ENCODE peak calls at places on chromosome 15, in four cellular contexts. One of them, this sample, is unnamed. For H3K27me3, the result is how much of the 10 kb centered on the place peaks cover.

GRCh38 chr15:66993874-66994696 is 71.3 kb upstream of the SMAD3 start:
- DNase-seq in cardiac muscle cell: no peak
- DNase-seq in brain microvascular endothelial cell: no peak
- DNase-seq in PC-9: no peak
- DNase-seq in this sample: no peak

GRCh38 chr15:64461577-64462162 is 1.3 kb downstream of the ZNF609 start:
- DNase-seq in PC-9: no peak
- DNase-seq in cardiac muscle cell: peak
- DNase-seq in brain microvascular endothelial cell: peak
- DNase-seq in this sample: no peak

GRCh38 chr15:53831907-53832793 is 72.7 kb upstream of the WDR72 start:
- DNase-seq in brain microvascular endothelial cell: no peak
- DNase-seq in cardiac muscle cell: no peak
- DNase-seq in PC-9: no peak
- DNase-seq in this sample: no peak

GRCh38 chr15:29244544-29244943 is 25.1 kb downstream of the NSMCE3 start:
- DNase-seq in PC-9: no peak
- DNase-seq in brain microvascular endothelial cell: no peak
- DNase-seq in cardiac muscle cell: no peak
- DNase-seq in this sample: no peak

GRCh38 chr15:70479056-70479455 is 284.3 kb downstream of the UACA start:
- DNase-seq in PC-9: no peak
- DNase-seq in cardiac muscle cell: no peak
- DNase-seq in brain microvascular endothelial cell: no peak
- DNase-seq in this sample: no peak

GRCh38 chr15:49122541-49123062 is 32.8 kb downstream of the COPS2 start:
- DNase-seq in cardiac muscle cell: no peak
- DNase-seq in brain microvascular endothelial cell: no peak
- DNase-seq in PC-9: no peak
- DNase-seq in this sample: no peak

GRCh38 chr15:38069506-38069905 is 135.1 kb downstream of the TMCO5A start:
- DNase-seq in PC-9: peak
- DNase-seq in cardiac muscle cell: no peak
- DNase-seq in brain microvascular endothelial cell: peak
- DNase-seq in this sample: peak

GRCh38 chr15:35444557-35445204 is 101.3 kb downstream of the DPH6 start:
- DNase-seq in cardiac muscle cell: peak
- DNase-seq in PC-9: no peak
- DNase-seq in brain microvascular endothelial cell: peak
- DNase-seq in this sample: no peak

GRCh38 chr15:54506977-54507524 is 528.8 kb downstream of the UNC13C start:
- DNase-seq in brain microvascular endothelial cell: no peak
- DNase-seq in cardiac muscle cell: no peak
- DNase-seq in PC-9: no peak
- DNase-seq in this sample: no peak

GRCh38 chr15:99564221-99565030 is 1.4 kb upstream of the MEF2A start:
- DNase-seq in cardiac muscle cell: peak
- DNase-seq in PC-9: no peak
- DNase-seq in brain microvascular endothelial cell: no peak
- DNase-seq in this sample: no peak

GRCh38 chr15:64774556-64775523 is 549 bp downstream of the RBPMS2 start:
- DNase-seq in PC-9: no peak
- DNase-seq in brain microvascular endothelial cell: no peak
- DNase-seq in cardiac muscle cell: peak
- DNase-seq in this sample: no peak

GRCh38 chr15:35606345-35606744 is 60.4 kb upstream of the DPH6 start:
- DNase-seq in PC-9: no peak
- DNase-seq in cardiac muscle cell: no peak
- DNase-seq in brain microvascular endothelial cell: no peak
- DNase-seq in this sample: no peak

GRCh38 chr15:47685141-47685870 is 32.0 kb upstream of the SEMA6D start:
- DNase-seq in cardiac muscle cell: no peak
- DNase-seq in brain microvascular endothelial cell: no peak
- DNase-seq in PC-9: no peak
- DNase-seq in this sample: peak

GRCh38 chr15:87672309-87672897 is 584.1 kb downstream of the NTRK3 start:
- DNase-seq in brain microvascular endothelial cell: peak
- DNase-seq in cardiac muscle cell: peak
- DNase-seq in PC-9: no peak
- DNase-seq in this sample: no peak

GRCh38 chr15:79047676-79048439 is 42.7 kb downstream of the RASGRF1 start:
- DNase-seq in PC-9: no peak
- DNase-seq in cardiac muscle cell: no peak
- DNase-seq in brain microvascular endothelial cell: no peak
- DNase-seq in this sample: no peak

GRCh38 chr15:84736375-84736774 is 12.0 kb upstream of the ZNF592 start:
- DNase-seq in PC-9: no peak
- DNase-seq in brain microvascular endothelial cell: no peak
- DNase-seq in cardiac muscle cell: no peak
- DNase-seq in this sample: no peak

GRCh38 chr15:70538278-70538677 is 225.1 kb downstream of the UACA start:
- DNase-seq in brain microvascular endothelial cell: no peak
- DNase-seq in PC-9: peak
- DNase-seq in cardiac muscle cell: no peak
- DNase-seq in this sample: no peak

GRCh38 chr15:67063689-67064606 is 1.5 kb upstream of the SMAD3 start:
- DNase-seq in cardiac muscle cell: peak
- DNase-seq in PC-9: no peak
- DNase-seq in brain microvascular endothelial cell: no peak
- DNase-seq in this sample: no peak

GRCh38 chr15:71079208-71080044 is 35.8 kb upstream of the THSD4 start:
- DNase-seq in PC-9: peak
- DNase-seq in brain microvascular endothelial cell: peak
- DNase-seq in cardiac muscle cell: no peak
- DNase-seq in this sample: peak

DNA sequence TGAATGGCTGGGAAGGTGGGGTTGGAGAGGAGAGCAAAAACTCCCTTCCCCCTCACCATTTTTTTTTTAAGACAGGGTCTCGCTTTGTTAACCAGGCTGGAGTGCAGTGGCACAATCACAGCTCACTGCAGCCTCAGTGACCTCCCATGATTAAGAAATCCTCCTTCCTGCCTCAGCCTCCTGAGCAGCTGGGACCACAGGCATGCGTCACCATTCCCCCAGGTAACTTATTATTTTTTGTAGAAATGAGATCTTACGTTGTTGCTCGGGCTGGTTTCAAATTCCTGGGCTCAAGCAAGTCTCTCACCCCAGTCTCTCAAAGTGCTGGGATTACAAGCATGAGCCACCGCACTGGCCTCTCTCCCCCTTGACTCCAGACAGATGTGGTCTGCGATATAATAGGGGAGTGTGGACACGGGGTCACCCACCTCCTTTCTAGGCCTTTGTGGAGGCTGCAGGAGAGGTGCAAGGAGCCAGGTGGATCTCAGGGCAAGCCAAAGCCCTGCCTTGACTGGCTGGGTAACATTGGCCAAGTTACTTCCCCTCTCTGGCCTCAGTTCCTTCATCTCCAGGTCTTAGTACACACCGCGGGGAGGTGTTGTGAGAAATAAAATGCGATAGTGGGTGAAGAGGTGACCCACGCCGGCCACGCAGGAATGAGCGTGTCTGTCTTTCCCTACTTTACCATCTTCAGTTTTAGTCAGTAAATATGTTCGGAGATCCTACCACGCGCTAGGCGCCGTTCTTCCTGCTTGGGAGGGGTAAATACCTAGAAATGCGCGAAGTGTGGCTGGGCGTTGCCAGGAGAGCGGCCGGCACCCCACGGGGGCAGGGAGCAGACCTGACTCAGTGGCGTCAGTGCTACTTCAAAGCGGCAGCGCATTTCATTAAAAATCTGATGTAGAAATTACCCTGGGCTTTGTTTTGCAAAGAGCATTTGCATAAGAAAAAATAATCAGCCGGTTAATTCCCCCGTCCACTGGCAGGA is 20.2 kb upstream of the CORO2B start:
- DNase-seq in PC-9: peak
- DNase-seq in cardiac muscle cell: no peak
- DNase-seq in brain microvascular endothelial cell: no peak
- DNase-seq in this sample: no peak
- H3K4me3 ChIP-seq in PC-9: no peak
- H3K4me3 ChIP-seq in cardiac muscle cell: no peak
- H3K4me3 ChIP-seq in brain microvascular endothelial cell: peak
- H3K4me3 ChIP-seq in this sample: no peak

GRCh38 chr15:75758071-75758872 is 45.6 kb upstream of the CSPG4 start:
- DNase-seq in cardiac muscle cell: peak
- DNase-seq in PC-9: peak
- DNase-seq in brain microvascular endothelial cell: peak
- DNase-seq in this sample: no peak
- TF ChIP-seq CTCF in cardiac muscle cell: peak
- TF ChIP-seq CTCF in PC-9: no peak
- TF ChIP-seq CTCF in brain microvascular endothelial cell: peak
- TF ChIP-seq CTCF in this sample: peak

GRCh38 chr15:45385568-45385967 is 7.2 kb upstream of the GATM start:
- DNase-seq in brain microvascular endothelial cell: no peak
- DNase-seq in PC-9: no peak
- DNase-seq in cardiac muscle cell: no peak
- DNase-seq in this sample: no peak

GRCh38 chr15:45386420-45386819 is 8.1 kb upstream of the GATM start:
- DNase-seq in PC-9: no peak
- DNase-seq in cardiac muscle cell: peak
- DNase-seq in brain microvascular endothelial cell: no peak
- DNase-seq in this sample: no peak

GRCh38 chr15:45387379-45388007 is 9.1 kb upstream of the GATM start:
- DNase-seq in PC-9: peak
- DNase-seq in brain microvascular endothelial cell: no peak
- DNase-seq in cardiac muscle cell: no peak
- DNase-seq in this sample: no peak

GRCh38 chr15:45384700-45385099 is 6.4 kb upstream of the GATM start:
- DNase-seq in brain microvascular endothelial cell: no peak
- DNase-seq in PC-9: no peak
- DNase-seq in cardiac muscle cell: no peak
- DNase-seq in this sample: no peak

GRCh38 chr15:45386974-45387373 is 8.6 kb upstream of the GATM start:
- DNase-seq in brain microvascular endothelial cell: no peak
- DNase-seq in cardiac muscle cell: no peak
- DNase-seq in PC-9: no peak
- DNase-seq in this sample: no peak
- H3K27me3 ChIP-seq in brain microvascular endothelial cell: under half
- H3K27me3 ChIP-seq in cardiac muscle cell: under half
- H3K27me3 ChIP-seq in PC-9: under half
- H3K27me3 ChIP-seq in this sample: under half

GRCh38 chr15:56985871-56986270 is 67.4 kb downstream of the TCF12 start:
- DNase-seq in brain microvascular endothelial cell: no peak
- DNase-seq in cardiac muscle cell: no peak
- DNase-seq in PC-9: no peak
- DNase-seq in this sample: no peak
- H3K4me3 ChIP-seq in brain microvascular endothelial cell: no peak
- H3K4me3 ChIP-seq in cardiac muscle cell: no peak
- H3K4me3 ChIP-seq in PC-9: no peak
- H3K4me3 ChIP-seq in this sample: no peak

GRCh38 chr15:82197734-82198594 is 64.6 kb downstream of the EFL1 start:
- DNase-seq in cardiac muscle cell: peak
- DNase-seq in brain microvascular endothelial cell: peak
- DNase-seq in PC-9: peak
- DNase-seq in this sample: no peak
- TF ChIP-seq CTCF in cardiac muscle cell: peak
- TF ChIP-seq CTCF in brain microvascular endothelial cell: peak
- TF ChIP-seq CTCF in PC-9: peak
- TF ChIP-seq CTCF in this sample: peak

GRCh38 chr15:101329867-101330380 is 34.9 kb upstream of the SNRPA1 start:
- DNase-seq in brain microvascular endothelial cell: no peak
- DNase-seq in cardiac muscle cell: no peak
- DNase-seq in PC-9: no peak
- DNase-seq in this sample: no peak

GRCh38 chr15:101329309-101329863 is 34.3 kb upstream of the SNRPA1 start:
- DNase-seq in brain microvascular endothelial cell: no peak
- DNase-seq in cardiac muscle cell: no peak
- DNase-seq in PC-9: no peak
- DNase-seq in this sample: no peak

GRCh38 chr15:101327147-101327740 is 32.2 kb upstream of the SNRPA1 start:
- DNase-seq in cardiac muscle cell: no peak
- DNase-seq in PC-9: no peak
- DNase-seq in brain microvascular endothelial cell: no peak
- DNase-seq in this sample: no peak

GRCh38 chr15:101328001-101328400 is 33.0 kb upstream of the SNRPA1 start:
- DNase-seq in brain microvascular endothelial cell: no peak
- DNase-seq in cardiac muscle cell: no peak
- DNase-seq in PC-9: no peak
- DNase-seq in this sample: no peak

DNA sequence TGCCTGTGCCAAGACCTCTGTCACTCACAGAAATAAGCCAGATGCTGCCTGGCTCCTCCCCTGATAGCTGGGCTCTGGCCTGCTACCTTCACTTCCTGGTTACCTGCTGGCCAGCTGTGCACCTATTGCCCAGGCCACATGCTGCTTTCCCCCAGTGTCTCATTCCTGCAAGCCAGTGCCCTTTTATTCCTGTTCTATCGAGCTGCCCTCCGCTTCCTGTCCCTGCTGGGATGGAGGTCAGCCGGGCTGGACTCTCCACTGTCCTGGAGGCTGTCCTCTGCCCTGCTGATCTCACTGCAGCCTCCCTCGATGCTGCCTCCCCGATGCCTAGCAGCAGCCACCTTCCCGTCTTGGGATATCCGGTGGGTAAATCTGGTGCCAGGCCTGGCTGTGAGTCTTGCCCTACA is 37.0 kb upstream of the SNRPA1 start:
- DNase-seq in cardiac muscle cell: no peak
- DNase-seq in PC-9: no peak
- DNase-seq in brain microvascular endothelial cell: no peak
- DNase-seq in this sample: no peak
- H3K27me3 ChIP-seq in cardiac muscle cell: under half
- H3K27me3 ChIP-seq in PC-9: under half
- H3K27me3 ChIP-seq in brain microvascular endothelial cell: under half
- H3K27me3 ChIP-seq in this sample: under half